ENCODE peak calls at places on chromosomes 3 and 15, in six cellular contexts. R, Z, Q, B, N and X are unnamed samples.
A peak's percentile ranks its signal among the peaks of the same experiment; 100 is the strongest.

GRCh38 chr3:65391068-65391467 is 647.6 kb downstream of the MAGI1 start:
- DNase-seq in R (no peak), N (no peak), Q (no peak), Z (no peak), B (no peak), X (no peak)

GRCh38 chr15:31869640-31870335 is 160.5 kb upstream of the CHRNA7 start:
- DNase-seq in R (no peak), Q (no peak), Z (peak; percentile 10), N (peak; percentile 14), B (no peak), X (no peak)

GRCh38 chr15:80367094-80367493 is 37.1 kb upstream of the ARNT2 start:
- DNase-seq in Q (peak; percentile 10), Z (peak; percentile 25), R (no peak), N (no peak), B (peak; percentile 37), X (no peak)

GRCh38 chr15:65958835-65959234 is 89.5 kb downstream of the RAB11A start:
- DNase-seq in B (no peak), Z (no peak), N (no peak), Q (no peak), R (no peak), X (no peak)

GRCh38 chr3:126116526-126116925 is 32.6 kb upstream of the SLC41A3 start:
- DNase-seq in Z (no peak), N (no peak), R (no peak), Q (no peak), B (no peak), X (no peak)

GRCh38 chr3:175260145-175260794 is 401.1 kb downstream of the NAALADL2 start:
- DNase-seq in N (no peak), Q (no peak), Z (peak; percentile 72), R (no peak), B (no peak), X (no peak)

GRCh38 chr15:99180287-99180962 is 69.0 kb downstream of the TTC23 start:
- DNase-seq in B (no peak), N (no peak), Z (no peak), Q (no peak), R (no peak), X (no peak)

GRCh38 chr15:64651573-64652260 is 123.7 kb downstream of the RBPMS2 start:
- DNase-seq in Q (no peak), N (no peak), R (peak; percentile 48), B (peak; percentile 87), Z (no peak), X (no peak)

GRCh38 chr3:43522702-43523362 is 99.0 kb downstream of the ANO10 start:
- DNase-seq in Q (no peak), B (no peak), R (no peak), Z (peak; percentile 43), N (no peak), X (peak; percentile 48)

GRCh38 chr15:74432968-74433591 is 678 bp downstream of the SEMA7A start:
- DNase-seq in R (no peak), N (no peak), B (no peak), Z (no peak), Q (no peak), X (no peak)

GRCh38 chr15:29449136-29449535 is 179.5 kb upstream of the NSMCE3 start:
- DNase-seq in B (peak; percentile 26), R (no peak), N (no peak), Q (peak; percentile 63), Z (no peak), X (no peak)

DNA sequence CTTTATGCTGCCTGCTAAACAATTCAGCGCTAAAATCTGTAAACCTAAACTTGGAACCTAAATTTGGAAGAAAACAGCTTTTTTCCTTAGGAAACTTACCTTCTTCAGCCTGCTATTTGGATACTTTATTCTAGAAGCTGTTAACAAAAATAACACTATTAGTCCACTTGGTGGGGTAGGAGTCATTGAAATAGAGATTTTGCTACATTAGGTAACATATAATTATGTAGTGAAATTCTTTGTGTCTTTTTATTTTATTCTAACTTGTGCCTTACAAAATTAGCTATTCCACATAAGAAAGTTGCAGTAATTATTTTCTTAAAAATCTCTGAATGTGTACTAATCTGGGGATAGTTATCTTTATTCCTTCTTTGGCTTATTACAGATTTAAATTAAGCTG is 360.4 kb upstream of the ROBO2 start:
- DNase-seq in Z (peak; percentile 13), R (no peak), Q (no peak), N (no peak), B (no peak), X (no peak)
- TF ChIP-seq CTCF in Z (peak; percentile 12), R (no peak), Q (no peak), N (no peak), B (no peak), X (no peak)

DNA sequence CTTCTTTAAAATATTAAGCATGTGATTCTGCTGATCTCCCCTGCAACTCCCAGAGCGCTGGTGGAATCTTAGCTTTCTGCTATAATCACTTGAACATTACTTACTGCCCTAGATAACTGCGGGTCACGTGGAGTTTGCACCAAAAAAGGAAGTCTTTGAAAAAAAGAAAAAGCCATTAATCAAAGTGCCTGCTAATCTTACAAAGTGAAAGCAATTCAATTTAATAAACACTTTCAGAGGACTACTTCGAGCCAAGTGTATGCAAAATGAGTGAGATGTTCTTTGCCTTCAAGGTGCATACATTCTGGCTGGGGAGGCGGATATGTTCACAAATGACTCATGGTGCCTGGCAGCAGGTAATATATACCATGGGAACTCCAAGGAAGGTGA is 109.9 kb upstream of the GAP43 start:
- DNase-seq in Z (no peak), R (no peak), Q (no peak), B (no peak), N (no peak), X (no peak)
- H3K4me3 ChIP-seq in Z (peak overlapping the region; percentile 65), R (no peak overlapping the region), Q (peak overlapping the region; percentile 59), B (peak overlapping the region; percentile 51), N (peak overlapping the region; percentile 66), X (peak overlapping the region; percentile 58)

GRCh38 chr3:52153389-52154096 is 680 bp downstream of the POC1A start:
- DNase-seq in Q (peak; percentile 13), Z (no peak), B (peak; percentile 26), N (peak; percentile 25), R (no peak), X (no peak)
- TF ChIP-seq CTCF in Q (no peak), Z (no peak), B (no peak), N (no peak), R (no peak), X (peak; percentile 18)

GRCh38 chr3:156605686-156606605 is 51.0 kb upstream of the SSR3 start:
- DNase-seq in N (peak; percentile 40), B (no peak), Z (peak; percentile 74), Q (peak; percentile 87), R (peak; percentile 15), X (peak; percentile 82)
- H3K4me3 ChIP-seq in N (peak overlapping the region; percentile 66), B (no peak overlapping the region), Z (peak overlapping the region; percentile 39), Q (peak overlapping the region; percentile 16), R (peak overlapping the region; percentile 51), X (peak overlapping the region; percentile 41)

GRCh38 chr15:48358681-48359152 is 27.5 kb downstream of the DUT start:
- DNase-seq in N (no peak), Q (no peak), B (peak; percentile 45), Z (peak; percentile 39), R (no peak), X (no peak)
- TF ChIP-seq CTCF in N (no peak), Q (no peak), B (no peak), Z (no peak), R (no peak), X (no peak)

DNA sequence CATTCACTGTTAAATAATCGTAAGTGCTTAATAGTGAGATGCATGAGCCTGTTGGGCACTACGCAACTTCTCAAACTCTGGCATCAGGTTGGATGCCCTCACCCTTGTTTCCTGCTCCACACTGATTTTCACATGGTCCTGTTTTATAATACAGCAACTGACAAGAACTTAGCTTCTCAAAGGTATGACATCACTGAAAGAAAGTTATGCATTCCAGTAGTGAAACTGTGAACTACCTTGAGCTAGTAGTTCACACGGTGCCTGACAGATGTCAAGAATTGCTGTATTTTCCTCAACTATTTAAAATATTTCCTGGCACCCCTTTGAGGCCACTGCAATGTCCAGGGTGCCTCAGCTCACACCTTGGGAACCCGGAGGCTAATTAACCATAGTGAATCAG is 327.5 kb downstream of the RORA start:
- DNase-seq in Q (no peak), R (peak; percentile 71), B (peak; percentile 90), Z (no peak), N (no peak), X (no peak)
- H3K4me3 ChIP-seq in Q (no peak overlapping the region), R (no peak overlapping the region), B (no peak overlapping the region), Z (no peak overlapping the region), N (no peak overlapping the region), X (no peak overlapping the region)

GRCh38 chr3:20984594-20985207 is 766.3 kb downstream of the ZNF385D start:
- DNase-seq in B (no peak), Z (no peak), N (no peak), Q (no peak), R (no peak), X (no peak)
- TF ChIP-seq CTCF in B (no peak), Z (no peak), N (no peak), Q (no peak), R (no peak), X (no peak)

GRCh38 chr3:48088749-48089466 is 72.7 kb upstream of the MAP4 start:
- DNase-seq in B (peak; percentile 98), R (peak; percentile 99), Z (peak; percentile 96), Q (peak; percentile 98), N (peak; percentile 97), X (peak; percentile 90)
- H3K4me3 ChIP-seq in B (peak overlapping the region; percentile 87), R (peak overlapping the region; percentile 90), Z (peak overlapping the region; percentile 68), Q (peak overlapping the region; percentile 77), N (peak overlapping the region; percentile 97), X (peak overlapping the region; percentile 92)

DNA sequence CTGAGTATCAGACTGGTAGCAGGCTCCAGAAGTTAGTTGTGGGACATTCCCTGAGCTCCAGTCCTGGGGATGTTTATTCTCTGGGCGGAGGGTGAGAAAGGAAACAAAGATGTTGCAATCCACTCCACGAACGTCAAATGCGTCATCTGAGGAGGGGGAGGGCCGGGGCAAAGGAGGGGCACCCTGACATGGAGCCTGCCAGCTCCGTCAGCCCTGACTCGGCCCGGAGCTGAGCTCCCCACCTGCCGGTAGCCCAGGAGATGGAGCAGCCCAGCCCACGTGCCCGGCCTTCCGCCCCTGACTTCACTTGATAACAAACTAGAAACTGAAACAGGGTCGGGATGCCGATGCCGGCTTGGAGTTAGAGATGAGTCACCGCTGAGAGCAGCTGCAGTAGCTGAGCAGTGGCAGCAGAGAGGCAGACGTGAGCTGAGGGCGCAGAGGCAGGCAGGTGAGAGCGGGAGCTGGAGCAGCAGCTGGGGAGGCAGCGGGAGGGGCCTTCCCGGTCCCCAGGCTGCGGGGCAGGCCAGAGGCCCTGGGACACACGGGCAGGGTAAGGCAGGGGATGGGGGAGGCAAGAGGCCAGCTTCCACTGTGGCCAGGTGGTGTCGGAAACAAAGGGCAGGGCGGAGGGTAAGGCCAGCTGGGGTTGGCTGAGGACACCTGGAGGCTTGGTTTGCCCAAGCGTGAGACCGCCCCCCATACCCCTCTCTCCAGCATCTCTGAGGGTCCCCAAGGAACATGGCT is at the start of gene ISG20:
- DNase-seq in Q (peak; percentile 64), R (peak; percentile 92), Z (peak; percentile 98), B (peak; percentile 99), N (peak; percentile 88), X (peak; percentile 95)
- TF ChIP-seq CTCF in Q (peak; percentile 47), R (peak; percentile 54), Z (peak; percentile 52), B (peak; percentile 31), N (peak; percentile 34), X (peak; percentile 48)

DNA sequence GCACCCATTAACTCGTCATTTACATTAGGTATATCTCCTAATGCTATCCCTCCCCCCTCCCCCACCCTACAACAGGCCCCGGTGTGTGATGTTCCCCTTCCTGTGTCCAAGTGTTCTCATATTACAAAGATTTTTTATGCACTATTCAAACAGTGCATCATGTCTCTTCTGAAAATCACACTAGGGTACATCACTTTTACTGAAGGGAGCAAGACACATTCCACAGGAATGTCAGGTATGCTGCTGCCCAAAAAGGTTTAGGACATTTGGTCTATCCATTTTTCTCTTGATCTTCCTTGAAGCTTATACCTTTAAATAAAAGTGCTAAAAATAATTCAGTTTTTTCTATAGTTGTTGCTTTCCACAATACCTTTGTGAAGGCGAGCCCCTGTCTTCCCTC is 9.2 kb upstream of the EPHA3 start:
- DNase-seq in R (no peak), B (no peak), Q (no peak), Z (no peak), N (no peak), X (no peak)
- H3K4me3 ChIP-seq in R (no peak overlapping the region), B (no peak overlapping the region), Q (no peak overlapping the region), Z (no peak overlapping the region), N (no peak overlapping the region), X (no peak overlapping the region)